ENCODE peak calls at places on chromosomes 3 and 15, in ten cellular contexts. A, E, G, O, V, H, M, D, P and R are unnamed samples.

GRCh38 chr3:64484289-64484992 is 203.4 kb downstream of the ADAMTS9 start:
- DNase-seq in O (peak; percentile 90), P (no peak), M (peak; percentile 87), V (no peak), E (peak; percentile 72), D (peak; percentile 62), A (peak; percentile 64), G (peak; percentile 81), H (peak; percentile 69), R (peak; percentile 79)

GRCh38 chr3:29693863-29694262 is 413.0 kb downstream of the RBMS3 start:
- DNase-seq in P (no peak), E (no peak), O (peak; percentile 30), V (no peak), A (no peak), M (peak; percentile 97), D (no peak), H (no peak), G (peak; percentile 78), R (peak; percentile 62)

GRCh38 chr15:68614621-68615035 is 35.8 kb downstream of the CORO2B start:
- DNase-seq in M (peak; percentile 57), G (no peak), D (no peak), A (no peak), O (no peak), H (peak; percentile 69), E (no peak), V (no peak), P (no peak), R (no peak)

GRCh38 chr3:192860464-192860863 is 57.2 kb downstream of the MB21D2 start:
- DNase-seq in A (no peak), P (no peak), V (no peak), H (no peak), O (no peak), M (no peak), E (no peak), D (no peak), G (no peak), R (no peak)

GRCh38 chr3:69776926-69777581 is 37.8 kb downstream of the MITF start:
- DNase-seq in V (no peak), E (no peak), A (no peak), H (no peak), G (peak; percentile 67), P (no peak), O (no peak), M (no peak), D (no peak), R (no peak)

GRCh38 chr3:13009946-13010315 is 63.3 kb downstream of the IQSEC1 start:
- DNase-seq in E (no peak), D (no peak), O (no peak), M (no peak), A (no peak), P (no peak), H (no peak), V (no peak), G (no peak), R (no peak)

GRCh38 chr3:11498646-11499045 is 145.1 kb downstream of the VGLL4 start:
- DNase-seq in A (no peak), V (peak; percentile 60), O (peak; percentile 31), E (no peak), H (peak; percentile 68), D (peak; percentile 74), P (no peak), M (peak; percentile 90), G (peak; percentile 78), R (no peak)

GRCh38 chr3:191343115-191343514 is 12.8 kb upstream of the UTS2B start:
- DNase-seq in O (no peak), A (no peak), V (no peak), G (no peak), E (no peak), M (peak; percentile 27), H (no peak), D (no peak), P (no peak), R (no peak)

GRCh38 chr3:112377418-112378071 is 44.6 kb downstream of the CD200 start:
- DNase-seq in H (no peak), M (peak; percentile 80), V (no peak), O (no peak), A (no peak), D (no peak), G (no peak), P (no peak), E (no peak), R (no peak)

GRCh38 chr15:59150185-59150584 is 45.2 kb downstream of the CCNB2 start:
- DNase-seq in M (no peak), V (no peak), A (no peak), E (no peak), G (no peak), H (no peak), D (no peak), O (no peak), P (no peak), R (no peak)
- H3K36me3 ChIP-seq in M (peaks cover 11% of the 10 kb centered on the region), V (no peaks in the 10 kb centered on the region), A (no peaks in the 10 kb centered on the region), E (peaks cover 3% of the 10 kb centered on the region), G (peaks cover 29% of the 10 kb centered on the region), H (peaks cover 60% of the 10 kb centered on the region), D (no peaks in the 10 kb centered on the region), O (no peaks in the 10 kb centered on the region), P (peaks cover 32% of the 10 kb centered on the region), R (no peaks in the 10 kb centered on the region)

GRCh38 chr3:25178627-25179026 is 249.4 kb upstream of the RARB start:
- DNase-seq in V (no peak), E (no peak), D (no peak), H (no peak), M (no peak), O (no peak), P (no peak), A (no peak), G (no peak), R (no peak)
- H3K36me3 ChIP-seq in V (no peaks in the 10 kb centered on the region), E (no peaks in the 10 kb centered on the region), D (no peaks in the 10 kb centered on the region), H (no peaks in the 10 kb centered on the region), M (no peaks in the 10 kb centered on the region), O (no peaks in the 10 kb centered on the region), P (no peaks in the 10 kb centered on the region), A (no peaks in the 10 kb centered on the region), G (no peaks in the 10 kb centered on the region), R (no peaks in the 10 kb centered on the region)

GRCh38 chr15:67187351-67187854 is 67.1 kb downstream of the AAGAB start:
- DNase-seq in G (no peak), D (no peak), M (no peak), P (no peak), V (peak; percentile 28), O (no peak), E (no peak), H (no peak), A (no peak), R (no peak)

GRCh38 chr15:67185051-67185450 is 69.4 kb downstream of the AAGAB start:
- DNase-seq in H (no peak), V (peak; percentile 25), A (no peak), P (no peak), O (no peak), G (no peak), M (no peak), E (no peak), D (peak; percentile 1), R (no peak)

GRCh38 chr15:67185621-67186225 is 68.7 kb downstream of the AAGAB start:
- DNase-seq in M (peak; percentile 60), D (peak; percentile 1), P (no peak), A (no peak), G (no peak), O (no peak), V (peak; percentile 39), E (no peak), H (no peak), R (no peak)

GRCh38 chr15:67186226-67186649 is 68.2 kb downstream of the AAGAB start:
- DNase-seq in G (no peak), A (no peak), M (peak; percentile 67), D (peak; percentile 9), H (peak; percentile 83), O (no peak), P (no peak), E (no peak), V (peak; percentile 48), R (no peak)

GRCh38 chr15:67186688-67187087 is 67.8 kb downstream of the AAGAB start:
- DNase-seq in H (no peak), D (no peak), A (no peak), E (no peak), V (peak; percentile 45), O (no peak), P (no peak), G (no peak), M (no peak), R (no peak)
- H3K36me3 ChIP-seq in H (peaks cover 41% of the 10 kb centered on the region), D (no peaks in the 10 kb centered on the region), A (peaks cover 75% of the 10 kb centered on the region), E (peaks cover 79% of the 10 kb centered on the region), V (no peaks in the 10 kb centered on the region), O (peaks cover 4% of the 10 kb centered on the region), P (peaks cover 8% of the 10 kb centered on the region), G (peaks cover 44% of the 10 kb centered on the region), M (peaks cover 49% of the 10 kb centered on the region), R (peaks cover 3% of the 10 kb centered on the region)

GRCh38 chr3:144921710-144922109 is 950.1 kb downstream of the DIPK2A start:
- DNase-seq in E (no peak), P (no peak), M (no peak), O (no peak), V (no peak), A (no peak), H (no peak), D (no peak), G (no peak), R (no peak)
- H3K36me3 ChIP-seq in E (no peaks in the 10 kb centered on the region), P (no peaks in the 10 kb centered on the region), M (no peaks in the 10 kb centered on the region), O (no peaks in the 10 kb centered on the region), V (no peaks in the 10 kb centered on the region), A (no peaks in the 10 kb centered on the region), H (no peaks in the 10 kb centered on the region), D (no peaks in the 10 kb centered on the region), G (no peaks in the 10 kb centered on the region), R (no peaks in the 10 kb centered on the region)

DNA sequence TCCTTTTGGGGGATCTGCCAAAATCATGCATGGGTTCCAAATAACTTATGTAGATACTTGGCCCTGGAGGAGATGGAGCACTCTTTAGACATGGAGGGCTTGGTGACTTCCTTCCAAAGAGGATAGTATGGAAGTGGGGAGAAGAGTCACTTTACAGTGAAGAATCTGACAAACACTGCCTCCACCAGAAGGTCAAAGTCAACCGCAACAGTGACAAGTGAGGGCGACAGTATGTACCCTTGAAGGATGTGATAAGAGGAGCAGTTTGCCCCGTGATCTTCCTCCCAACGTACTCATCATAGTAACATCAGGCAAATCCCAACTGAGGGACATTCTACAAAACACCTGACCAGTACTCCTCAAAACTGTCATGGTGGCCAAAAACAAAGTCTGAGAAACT is 62.0 kb downstream of the LMCD1 start:
- DNase-seq in O (no peak), G (no peak), V (no peak), P (no peak), A (no peak), H (no peak), D (no peak), E (no peak), M (no peak), R (no peak)
- H3K36me3 ChIP-seq in O (no peaks in the 10 kb centered on the region), G (no peaks in the 10 kb centered on the region), V (no peaks in the 10 kb centered on the region), P (peaks cover 58% of the 10 kb centered on the region), A (no peaks in the 10 kb centered on the region), H (peaks cover 51% of the 10 kb centered on the region), D (peaks cover 3% of the 10 kb centered on the region), E (no peaks in the 10 kb centered on the region), M (no peaks in the 10 kb centered on the region), R (no peaks in the 10 kb centered on the region)

DNA sequence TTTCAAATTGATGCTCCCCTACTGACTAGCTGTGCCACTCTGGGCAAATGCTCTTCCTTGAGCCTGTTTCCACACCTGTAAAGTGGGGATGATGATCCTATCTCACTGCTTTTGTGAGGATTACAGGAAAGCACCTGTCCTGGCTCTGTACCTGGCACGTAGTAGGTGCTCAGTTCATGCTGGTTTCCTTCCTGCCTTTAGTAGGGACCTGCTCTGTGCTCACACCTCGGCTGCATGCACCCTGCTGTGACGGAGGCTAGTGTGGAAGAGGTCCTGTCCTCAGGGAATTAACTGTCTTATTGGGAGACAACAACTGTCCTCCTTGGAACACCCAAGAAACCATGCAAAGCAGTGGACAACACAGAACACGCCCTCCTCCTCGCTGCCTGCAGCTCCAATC is 61.8 kb downstream of the RPL39L start:
- DNase-seq in V (no peak), A (no peak), P (no peak), D (no peak), O (no peak), M (no peak), H (no peak), E (no peak), G (no peak), R (no peak)
- H3K36me3 ChIP-seq in V (no peaks in the 10 kb centered on the region), A (peaks cover 65% of the 10 kb centered on the region), P (peaks cover 35% of the 10 kb centered on the region), D (no peaks in the 10 kb centered on the region), O (no peaks in the 10 kb centered on the region), M (peaks cover 14% of the 10 kb centered on the region), H (peaks cover 61% of the 10 kb centered on the region), E (peaks cover 74% of the 10 kb centered on the region), G (peaks cover 43% of the 10 kb centered on the region), R (peaks cover 1% of the 10 kb centered on the region)